ENCODE peak calls at places on chromosomes 2 and 18, in nine cellular contexts. S is RWPE2; J is CD4-positive, CD25-positive, alpha-beta regulatory T cell; C is CD8-positive, alpha-beta memory T cell; M is neural progenitor cell; N is neuronal stem cell; X is heart right ventricle; I is left ventricle myocardium inferior; W is A549. P is an unnamed sample. For H3K4me1, the result is how much of the 10 kb centered on the place peaks cover.

GRCh38 chr2:218732761-218733158 is 22.1 kb downstream of the TTLL4 start:
- DNase-seq in X (no peak), J (no peak), I (no peak), N (no peak), M (no peak), S (no peak), C (no peak), W (no peak), P (no peak)

GRCh38 chr2:207107120-207107519 is 58.6 kb downstream of the KLF7 start:
- DNase-seq in J (no peak), X (no peak), M (no peak), W (no peak), I (no peak), C (no peak), S (no peak), N (no peak), P (no peak)

GRCh38 chr2:239256297-239256696 is 144.5 kb downstream of the HDAC4 start:
- DNase-seq in M (no peak), W (no peak), J (no peak), C (no peak), X (no peak), I (no peak), N (no peak), S (no peak), P (no peak)

GRCh38 chr2:180004731-180005130 is 2.4 kb downstream of the CWC22 start:
- DNase-seq in J (no peak), S (no peak), M (no peak), I (no peak), X (no peak), N (no peak), C (no peak), W (no peak), P (no peak)

GRCh38 chr2:207113403-207113802 is 52.3 kb downstream of the KLF7 start:
- DNase-seq in S (no peak), N (no peak), C (no peak), X (no peak), W (no peak), M (peak), J (no peak), I (no peak), P (no peak)

GRCh38 chr2:217993055-217993645 is 9.6 kb downstream of the TNS1 start:
- DNase-seq in N (no peak), M (no peak), I (peak), W (peak), J (no peak), S (no peak), C (no peak), X (no peak), P (no peak)

GRCh38 chr2:20565623-20566236 is 85.2 kb downstream of the HS1BP3 start:
- DNase-seq in N (no peak), J (no peak), S (no peak), X (no peak), I (no peak), C (no peak), W (no peak), M (peak), P (no peak)

GRCh38 chr2:100139114-100139513 is 3.3 kb downstream of the AFF3 start:
- DNase-seq in J (no peak), M (no peak), I (no peak), C (no peak), N (no peak), W (no peak), X (no peak), S (no peak), P (no peak)

GRCh38 chr2:179129574-179130238 is 79.8 kb upstream of the CCDC141 start:
- DNase-seq in M (peak), S (no peak), X (no peak), W (peak), C (no peak), J (peak), N (no peak), I (no peak), P (no peak)

DNA sequence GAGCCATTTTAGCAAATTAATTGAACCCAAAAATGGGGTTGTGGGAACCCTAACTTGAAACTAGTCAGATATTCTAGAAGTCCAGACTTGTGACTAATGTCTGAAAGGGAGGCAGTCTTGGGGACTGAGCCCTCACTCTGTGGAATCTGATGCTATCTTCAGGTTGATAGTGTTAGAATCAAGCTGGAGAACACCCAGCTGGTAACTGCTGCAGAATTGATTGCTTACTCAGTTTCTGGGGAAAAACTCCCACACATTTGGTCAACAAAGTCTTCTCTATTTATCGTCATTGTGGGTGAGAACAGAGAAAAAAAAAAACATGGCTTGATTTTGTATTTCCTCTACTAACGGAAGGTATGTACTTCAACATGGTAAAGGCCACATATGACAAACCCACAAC is 1925.8 kb upstream of the CELF4 start:
- DNase-seq in W (no peak), S (no peak), J (no peak), C (no peak), I (no peak), X (no peak), N (no peak), M (no peak), P (no peak)
- H3K4me1 ChIP-seq in W (under half), S (under half), J (under half), C (under half), I (under half), X (under half), N (under half), M (under half), P (under half)

GRCh38 chr2:86746903-86747302 is 26.8 kb downstream of the RMND5A start:
- DNase-seq in X (no peak), N (no peak), M (no peak), J (no peak), I (no peak), S (no peak), W (no peak), C (no peak), P (no peak)
- H3K4me1 ChIP-seq in X (under half), N (under half), M (under half), J (under half), I (half or more), S (under half), W (under half), C (under half), P (under half)

GRCh38 chr2:106115250-106115649 is 78.9 kb downstream of the UXS1 start:
- DNase-seq in N (no peak), S (no peak), J (no peak), M (no peak), C (no peak), I (no peak), X (no peak), W (peak), P (peak)

GRCh38 chr2:106117347-106117746 is 76.8 kb downstream of the UXS1 start:
- DNase-seq in W (no peak), N (no peak), I (no peak), M (no peak), J (no peak), X (no peak), S (no peak), C (no peak), P (no peak)

GRCh38 chr2:106117882-106118684 is 76.0 kb downstream of the UXS1 start:
- DNase-seq in C (no peak), X (no peak), S (no peak), M (no peak), W (no peak), N (no peak), J (no peak), I (no peak), P (peak)

GRCh38 chr2:106115665-106116064 is 78.4 kb downstream of the UXS1 start:
- DNase-seq in M (no peak), X (no peak), W (no peak), J (no peak), S (no peak), I (no peak), C (no peak), N (no peak), P (no peak)

DNA sequence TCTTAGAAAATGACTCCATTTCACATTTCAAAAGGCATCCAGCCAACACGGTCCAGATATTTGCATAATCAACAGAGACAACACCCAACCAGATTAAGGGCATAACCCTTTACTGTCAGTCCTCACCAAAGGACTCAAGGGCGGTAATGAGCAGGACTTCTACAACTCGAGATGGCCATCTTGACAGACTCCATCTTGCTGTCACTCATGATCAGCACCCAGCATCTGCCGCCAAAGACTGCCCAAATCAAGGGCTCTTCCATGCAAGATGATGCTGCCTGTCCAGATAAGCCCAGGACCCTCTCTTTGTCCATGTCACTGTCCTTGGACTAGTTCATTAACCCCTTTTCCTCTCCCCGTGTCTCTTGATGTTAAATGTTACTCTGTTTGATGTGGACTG is 77.9 kb downstream of the UXS1 start:
- DNase-seq in J (no peak), C (no peak), I (no peak), S (no peak), M (no peak), N (no peak), W (no peak), X (no peak), P (no peak)
- H3K4me1 ChIP-seq in J (under half), C (under half), I (under half), S (under half), M (under half), N (under half), W (under half), X (under half), P (under half)

GRCh38 chr2:45006041-45006941 is 3.0 kb downstream of the SIX2 start:
- DNase-seq in C (no peak), M (peak), N (no peak), X (no peak), J (no peak), I (no peak), W (no peak), S (no peak), P (no peak)

GRCh38 chr2:45002661-45003210 is 6.5 kb downstream of the SIX2 start:
- DNase-seq in I (no peak), C (no peak), M (no peak), N (no peak), J (no peak), X (no peak), S (no peak), W (no peak), P (no peak)

GRCh38 chr2:45003586-45004568 is 5.4 kb downstream of the SIX2 start:
- DNase-seq in J (no peak), I (no peak), C (no peak), N (no peak), X (no peak), M (peak), W (no peak), S (no peak), P (no peak)

GRCh38 chr2:45005261-45006002 is 3.8 kb downstream of the SIX2 start:
- DNase-seq in W (no peak), J (no peak), N (no peak), M (peak), X (no peak), S (no peak), I (no peak), C (no peak), P (no peak)

DNA sequence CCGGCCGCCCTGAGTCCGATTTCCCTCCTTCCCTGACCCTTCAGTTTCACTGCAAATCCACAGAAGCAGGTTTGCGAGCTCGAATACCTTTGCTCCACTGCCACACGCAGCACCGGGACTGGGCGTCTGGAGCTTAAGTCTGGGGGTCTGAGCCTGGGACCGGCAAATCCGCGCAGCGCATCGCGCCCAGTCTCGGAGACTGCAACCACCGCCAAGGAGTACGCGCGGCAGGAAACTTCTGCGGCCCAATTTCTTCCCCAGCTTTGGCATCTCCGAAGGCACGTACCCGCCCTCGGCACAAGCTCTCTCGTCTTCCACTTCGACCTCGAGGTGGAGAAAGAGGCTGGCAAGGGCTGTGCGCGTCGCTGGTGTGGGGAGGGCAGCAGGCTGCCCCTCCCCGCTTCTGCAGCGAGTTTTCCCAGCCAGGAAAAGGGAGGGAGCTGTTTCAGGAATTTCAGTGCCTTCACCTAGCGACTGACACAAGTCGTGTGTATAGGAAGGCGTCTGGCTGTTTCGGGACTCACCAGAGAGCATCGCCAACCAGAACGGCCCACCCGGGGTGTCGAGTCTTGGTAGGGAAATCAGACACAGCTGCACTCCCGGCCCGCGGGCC is 4.6 kb downstream of the SIX2 start:
- DNase-seq in S (no peak), C (no peak), X (no peak), I (no peak), N (no peak), J (no peak), W (no peak), M (peak), P (no peak)
- H3K4me1 ChIP-seq in S (under half), C (under half), X (under half), I (half or more), N (under half), J (under half), W (under half), M (under half), P (under half)

GRCh38 chr2:43218221-43218549 is 8.2 kb downstream of the ZFP36L2 start:
- DNase-seq in X (no peak), C (no peak), I (no peak), S (no peak), W (no peak), J (no peak), M (no peak), N (no peak), P (no peak)

GRCh38 chr2:43220982-43221659 is 5.3 kb downstream of the ZFP36L2 start:
- DNase-seq in N (peak), I (peak), M (peak), W (no peak), J (peak), C (peak), X (peak), S (peak), P (peak)

GRCh38 chr2:43218550-43219382 is 7.6 kb downstream of the ZFP36L2 start:
- DNase-seq in C (peak), W (peak), I (peak), J (peak), M (no peak), S (no peak), X (peak), N (no peak), P (peak)

GRCh38 chr2:43220229-43220981 is 6.0 kb downstream of the ZFP36L2 start:
- DNase-seq in J (peak), C (no peak), X (peak), I (no peak), S (no peak), W (no peak), M (no peak), N (no peak), P (no peak)

GRCh38 chr2:43219383-43220228 is 6.8 kb downstream of the ZFP36L2 start:
- DNase-seq in M (peak), X (peak), I (peak), N (no peak), W (peak), C (peak), S (peak), J (peak), P (peak)
- H3K4me1 ChIP-seq in M (half or more), X (under half), I (half or more), N (under half), W (half or more), C (under half), S (under half), J (half or more), P (half or more)

P was measured in SJSA1.